ENCODE peak calls at places on chromosomes 7 and 10, in four cellular contexts. B is foreskin fibroblast, M is astrocyte of the spinal cord, J is right lobe of liver. N is an unnamed sample.

GRCh38 chr7:29547465-29547864 is 16.2 kb upstream of the PRR15 start:
- DNase-seq in B (no peak), M (no peak), J (no peak), N (no peak)

GRCh38 chr10:97659589-97659988 is 19.1 kb downstream of the PI4K2A start:
- DNase-seq in M (peak; percentile 69), B (peak; percentile 63), J (no peak), N (no peak)

GRCh38 chr7:29107056-29107455 is 39.3 kb downstream of the CPVL start:
- DNase-seq in M (no peak), B (no peak), J (no peak), N (no peak)

GRCh38 chr7:93231264-93231663 is 902 bp upstream of the VPS50 start:
- DNase-seq in M (no peak), B (no peak), J (no peak), N (no peak)

GRCh38 chr10:113187066-113187777 is 237.2 kb downstream of the TCF7L2 start:
- DNase-seq in J (peak; percentile 59), M (peak; percentile 33), B (no peak), N (no peak)

GRCh38 chr7:134088199-134088598 is 38.9 kb upstream of the LRGUK start:
- DNase-seq in J (no peak), M (no peak), B (no peak), N (no peak)

GRCh38 chr10:118967160-118967559 is 62.4 kb upstream of the NANOS1 start:
- DNase-seq in J (peak; percentile 14), M (no peak), B (no peak), N (no peak)

GRCh38 chr10:84159076-84159475 is 14.5 kb upstream of the GPR15LG start:
- DNase-seq in J (no peak), M (no peak), B (no peak), N (no peak)

GRCh38 chr7:44189286-44189992 is at the start of gene GCK:
- DNase-seq in B (no peak), M (no peak), J (peak; percentile 33), N (no peak)

GRCh38 chr7:112892263-112892662 is 102.1 kb upstream of the TMEM168 start:
- DNase-seq in M (peak; percentile 46), B (peak; percentile 33), J (no peak), N (no peak)

GRCh38 chr10:45429790-45430189 is 55.8 kb downstream of the ALOX5 start:
- DNase-seq in J (no peak), M (no peak), B (no peak), N (no peak)

GRCh38 chr10:12540341-12540781 is 191.0 kb downstream of the CAMK1D start:
- DNase-seq in J (no peak), B (no peak), M (peak; percentile 54), N (no peak)

GRCh38 chr10:124739119-124739921 is 4.9 kb downstream of the FAM53B start:
- DNase-seq in M (no peak), J (no peak), B (no peak), N (no peak)

GRCh38 chr10:122149607-122150505 is 121.2 kb upstream of the BTBD16 start:
- DNase-seq in M (no peak), B (no peak), J (no peak), N (no peak)

GRCh38 chr7:137985897-137986251 is 16.0 kb downstream of the CREB3L2 start:
- DNase-seq in M (no peak), B (no peak), J (no peak), N (no peak)

GRCh38 chr7:76048668-76048988 is 722 bp downstream of the MDH2 start:
- DNase-seq in J (no peak), M (no peak), B (no peak), N (no peak)

GRCh38 chr10:78255214-78255613 is 221.6 kb downstream of the RPS24 start:
- DNase-seq in B (no peak), J (no peak), M (no peak), N (no peak)

GRCh38 chr7:114086906-114087651 is 168.3 kb upstream of the PPP1R3A start:
- DNase-seq in J (peak; percentile 65), B (peak; percentile 29), M (peak; percentile 45), N (no peak)

GRCh38 chr7:102306916-102307677 is 20.4 kb downstream of the SH2B2 start:
- DNase-seq in B (peak; percentile 33), M (peak; percentile 50), J (no peak), N (no peak)

GRCh38 chr10:23325132-23325531 is 19.5 kb downstream of the C10orf67 start:
- DNase-seq in J (no peak), M (no peak), B (no peak), N (no peak)

GRCh38 chr7:44307905-44308740 is 17.3 kb downstream of the CAMK2B start:
- DNase-seq in M (no peak), J (peak; percentile 37), B (no peak), N (no peak)

GRCh38 chr7:27166475-27167169 is 1.3 kb upstream of the HOXA9 start:
- DNase-seq in B (no peak), M (no peak), J (no peak), N (no peak)

GRCh38 chr7:27164381-27165088 is 802 bp downstream of the HOXA9 start:
- DNase-seq in J (no peak), B (no peak), M (no peak), N (no peak)

GRCh38 chr7:27165655-27166474 is 528 bp upstream of the HOXA9 start:
- DNase-seq in J (no peak), B (no peak), M (no peak), N (no peak)

GRCh38 chr7:27163776-27164380 is 1.5 kb downstream of the HOXA9 start:
- DNase-seq in J (no peak), M (no peak), B (no peak), N (no peak)

DNA sequence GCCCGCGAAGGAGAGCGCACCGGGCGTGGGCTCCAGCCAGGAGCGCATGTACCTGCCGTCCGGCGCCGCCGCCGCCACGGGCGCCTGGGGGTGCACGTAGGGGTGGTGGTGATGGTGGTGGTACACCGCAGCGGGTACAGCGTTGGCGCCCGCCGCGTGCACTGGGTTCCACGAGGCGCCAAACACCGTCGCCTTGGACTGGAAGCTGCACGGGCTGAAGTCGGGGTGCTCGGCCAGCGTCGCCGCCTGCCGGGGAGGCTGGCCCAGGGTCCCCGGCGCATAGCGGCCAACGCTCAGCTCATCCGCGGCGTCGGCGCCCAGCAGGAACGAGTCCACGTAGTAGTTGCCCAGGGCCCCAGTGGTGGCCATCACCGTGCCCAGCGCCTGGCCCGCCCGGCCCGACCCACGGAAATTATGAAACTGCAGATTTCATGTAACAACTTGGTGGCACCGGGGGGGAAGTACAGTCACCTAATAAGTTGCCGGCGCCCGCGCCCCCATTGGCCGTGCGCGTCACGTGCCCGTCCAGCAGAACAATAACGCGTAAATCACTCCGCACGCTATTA is at the start of gene HOXA9:
- DNase-seq in B (peak; percentile 98), J (no peak), M (peak; percentile 83), N (no peak)
- H3K4me3 ChIP-seq in B (peak within 1 kb of the TSS; percentile 93), J (peak within 1 kb of the TSS; percentile 17), M (peak within 1 kb of the TSS; percentile 47), N (no peak within 1 kb of the TSS)

GRCh38 chr7:142523821-142524460 is 225.3 kb upstream of the PRSS1 start:
- DNase-seq in M (no peak), J (no peak), B (no peak), N (no peak)
- TF ChIP-seq CTCF in M (peak; percentile 37), J (no peak), B (peak; percentile 35), N (no peak)

GRCh38 chr10:91103384-91104184 is 116.9 kb upstream of the PCGF5 start:
- DNase-seq in M (peak; percentile 2), B (no peak), J (no peak), N (no peak)
- H3K4me3 ChIP-seq in M (no peak overlapping the region), B (no peak overlapping the region), J (no peak overlapping the region), N (no peak overlapping the region)

DNA sequence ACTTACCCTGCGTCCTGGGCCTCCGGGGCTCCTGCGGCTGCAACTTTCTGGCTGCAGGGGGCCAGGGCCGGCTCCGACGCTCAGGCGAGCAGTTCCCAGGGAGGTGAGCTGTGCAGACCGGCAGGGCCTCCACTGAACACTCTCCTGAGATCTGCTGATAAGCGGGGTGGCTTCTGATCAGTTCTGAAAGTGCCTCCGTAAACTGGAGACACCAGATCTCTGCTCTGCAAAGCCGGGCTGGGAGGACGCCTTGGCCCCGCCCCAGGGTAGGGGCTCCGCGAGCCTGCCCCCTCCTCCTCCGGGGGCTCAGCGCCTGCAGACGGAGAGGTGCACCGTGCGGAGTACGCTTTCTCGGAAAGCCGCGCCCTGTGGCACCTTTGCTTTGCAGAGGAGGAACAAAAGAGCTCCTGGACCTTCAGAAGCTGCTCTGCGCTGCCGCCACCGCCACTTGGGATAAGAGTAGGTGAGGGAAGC is 141.3 kb upstream of the VKORC1L1 start:
- DNase-seq in J (no peak), M (peak; percentile 16), B (no peak), N (no peak)
- TF ChIP-seq CTCF in J (no peak), M (peak; percentile 43), B (peak; percentile 9), N (peak; percentile 47)

DNA sequence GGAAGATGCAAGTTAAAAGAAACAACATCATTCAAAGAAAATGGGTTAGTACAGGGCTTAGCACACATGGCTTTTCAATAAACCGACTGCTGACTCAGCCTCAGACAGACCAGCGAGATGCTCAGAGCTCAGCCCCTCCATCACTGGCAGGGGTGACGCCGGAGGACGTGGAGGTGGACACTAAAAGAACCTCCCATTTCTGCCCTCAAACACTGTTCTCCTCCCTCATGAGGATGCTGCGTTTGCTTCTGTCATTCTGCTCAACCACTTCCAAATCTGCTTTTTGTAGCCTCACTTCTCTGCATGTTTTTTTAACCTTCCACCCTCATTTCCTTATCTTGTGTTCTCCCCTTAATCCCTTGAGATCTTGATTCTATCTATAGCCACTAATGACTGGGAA is 15.3 kb downstream of the DENND11 start:
- DNase-seq in J (no peak), M (no peak), B (no peak), N (no peak)
- H3K4me3 ChIP-seq in J (no peak overlapping the region), M (no peak overlapping the region), B (no peak overlapping the region), N (no peak overlapping the region)

N was measured in retinal pigment epithelial cell.